ENCODE peak calls at places on chromosomes 13 and 19, in ten cellular contexts. I, P, U, L, Z, B, Y, M, X and C are unnamed samples.

GRCh38 chr19:18469245-18470107 is 31.5 kb upstream of the ISYNA1 start:
- DNase-seq in B (peak; percentile 63), L (peak; percentile 66), Z (peak; percentile 87), X (peak; percentile 58), P (peak; percentile 81), Y (no peak), I (peak; percentile 82), M (no peak), U (no peak), C (peak; percentile 57)

GRCh38 chr13:21324793-21325192 is 134.3 kb downstream of the ZDHHC20 start:
- DNase-seq in Y (no peak), P (no peak), U (no peak), B (no peak), L (no peak), X (no peak), M (no peak), Z (no peak), I (no peak), C (no peak)

GRCh38 chr19:41844601-41845000 is at the start of gene LYPD4:
- DNase-seq in L (no peak), I (peak; percentile 57), P (peak; percentile 58), M (no peak), B (no peak), X (no peak), Z (peak; percentile 44), Y (no peak), U (no peak), C (no peak)

GRCh38 chr19:4582980-4583842 is 23.7 kb upstream of the SEMA6B start:
- DNase-seq in Z (no peak), I (no peak), M (no peak), U (no peak), Y (no peak), P (no peak), B (no peak), X (no peak), L (no peak), C (peak; percentile 31)

GRCh38 chr19:19538767-19539166 is 702 bp downstream of the CILP2 start:
- DNase-seq in Z (peak; percentile 22), M (no peak), X (no peak), U (no peak), I (no peak), Y (no peak), P (no peak), L (no peak), B (no peak), C (no peak)

GRCh38 chr13:98188544-98189166 is 11.6 kb upstream of the RNF113B start:
- DNase-seq in Z (no peak), M (no peak), U (no peak), I (no peak), L (no peak), Y (no peak), B (no peak), X (no peak), P (no peak), C (no peak)

GRCh38 chr13:29125145-29125933 is 305.2 kb downstream of the MTUS2 start:
- DNase-seq in Y (no peak), B (no peak), Z (no peak), P (no peak), I (no peak), U (no peak), M (no peak), X (no peak), L (no peak), C (no peak)

GRCh38 chr13:35891973-35892441 is 239.2 kb downstream of the DCLK1 start:
- DNase-seq in Z (no peak), L (peak; percentile 40), P (peak; percentile 1), I (no peak), X (no peak), U (no peak), Y (peak; percentile 52), M (peak; percentile 98), B (peak; percentile 6), C (peak; percentile 74)

GRCh38 chr19:2546128-2547032 is 70.5 kb downstream of the GADD45B start:
- DNase-seq in M (no peak), Z (peak; percentile 67), P (no peak), U (no peak), I (peak; percentile 94), B (peak; percentile 39), X (peak; percentile 86), Y (peak; percentile 43), L (no peak), C (no peak)

GRCh38 chr13:111399776-111400505 is 79.5 kb downstream of the TEX29 start:
- DNase-seq in M (no peak), U (no peak), Z (no peak), B (no peak), I (peak; percentile 48), L (no peak), P (no peak), Y (no peak), X (peak; percentile 7), C (no peak)

GRCh38 chr13:38045278-38046048 is 175.9 kb upstream of the TRPC4 start:
- DNase-seq in X (no peak), P (peak; percentile 7), U (no peak), I (no peak), Y (peak; percentile 8), M (peak; percentile 37), L (peak; percentile 33), B (peak; percentile 37), Z (no peak), C (peak; percentile 56)

GRCh38 chr13:74258951-74259350 is 124.7 kb upstream of the KLF12 start:
- DNase-seq in Y (no peak), P (no peak), Z (no peak), I (no peak), M (no peak), U (no peak), B (no peak), L (no peak), X (no peak), C (no peak)

GRCh38 chr19:6610934-6611370 is 20.0 kb upstream of the CD70 start:
- DNase-seq in U (peak; percentile 96), P (peak; percentile 38), M (peak; percentile 83), L (peak; percentile 49), Y (peak; percentile 99), Z (no peak), B (peak; percentile 92), I (no peak), X (no peak), C (peak; percentile 85)

GRCh38 chr19:6216996-6217751 is 62.6 kb downstream of the MLLT1 start:
- DNase-seq in I (no peak), Y (peak; percentile 47), U (no peak), X (no peak), L (peak; percentile 13), Z (peak; percentile 48), B (peak; percentile 49), P (no peak), M (no peak), C (no peak)

GRCh38 chr13:102020611-102021216 is 381.1 kb downstream of the FGF14 start:
- DNase-seq in L (no peak), B (peak; percentile 80), X (no peak), Y (peak; percentile 72), U (no peak), I (no peak), M (peak; percentile 45), P (no peak), Z (no peak), C (no peak)

DNA sequence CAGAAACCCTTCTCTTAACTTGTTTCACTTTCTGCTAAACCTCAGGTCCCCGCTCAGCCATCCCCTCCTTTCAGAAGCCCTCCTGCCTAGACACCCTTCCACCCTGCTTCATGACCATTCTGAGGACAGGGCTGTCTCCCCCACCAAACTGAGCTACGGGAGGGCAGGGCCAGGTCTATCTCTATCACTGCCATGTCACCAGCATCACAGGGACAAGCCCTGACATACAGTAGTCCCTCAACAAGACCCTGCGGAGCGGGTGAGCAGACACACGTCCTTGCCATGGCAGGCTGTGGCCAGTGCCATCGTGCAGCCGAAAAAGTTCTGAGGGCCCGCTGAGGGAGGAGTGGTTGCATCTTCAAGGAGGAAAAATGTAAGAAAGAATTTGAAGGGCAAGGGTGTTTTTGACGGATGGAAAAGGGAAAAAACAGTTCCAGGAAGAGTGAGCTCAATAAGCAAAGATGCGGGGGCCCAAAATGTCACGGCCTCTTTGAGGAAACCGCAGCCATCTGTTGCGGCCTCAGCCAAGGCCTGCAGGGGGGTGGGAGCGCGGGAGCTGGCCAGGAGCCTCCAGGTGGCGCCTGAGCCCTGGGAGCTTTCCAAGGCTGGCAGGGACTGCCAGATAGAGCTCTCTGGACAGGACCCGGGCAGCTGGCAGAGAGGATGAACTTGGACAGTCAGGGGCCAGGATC is 8.1 kb downstream of the PTGIR start:
- DNase-seq in L (peak; percentile 85), U (no peak), P (peak; percentile 77), M (peak; percentile 40), X (no peak), Z (peak; percentile 82), I (peak; percentile 82), B (peak; percentile 58), Y (peak; percentile 68), C (peak; percentile 72)
- TF ChIP-seq CTCF in L (peak; percentile 53), U (peak; percentile 65), P (peak; percentile 75), M (peak; percentile 87), X (peak; percentile 37), Z (no peak), I (peak; percentile 33), B (peak; percentile 53), Y (peak; percentile 16), C (peak; percentile 52)

GRCh38 chr19:36939153-36939552 is 23.0 kb downstream of the ZNF568 start:
- DNase-seq in P (no peak), U (no peak), Y (peak; percentile 4), B (no peak), Z (no peak), M (no peak), L (no peak), I (no peak), X (no peak), C (no peak)
- TF ChIP-seq CTCF in P (no peak), U (no peak), Y (no peak), B (no peak), Z (no peak), M (no peak), L (no peak), I (no peak), X (no peak), C (no peak)

DNA sequence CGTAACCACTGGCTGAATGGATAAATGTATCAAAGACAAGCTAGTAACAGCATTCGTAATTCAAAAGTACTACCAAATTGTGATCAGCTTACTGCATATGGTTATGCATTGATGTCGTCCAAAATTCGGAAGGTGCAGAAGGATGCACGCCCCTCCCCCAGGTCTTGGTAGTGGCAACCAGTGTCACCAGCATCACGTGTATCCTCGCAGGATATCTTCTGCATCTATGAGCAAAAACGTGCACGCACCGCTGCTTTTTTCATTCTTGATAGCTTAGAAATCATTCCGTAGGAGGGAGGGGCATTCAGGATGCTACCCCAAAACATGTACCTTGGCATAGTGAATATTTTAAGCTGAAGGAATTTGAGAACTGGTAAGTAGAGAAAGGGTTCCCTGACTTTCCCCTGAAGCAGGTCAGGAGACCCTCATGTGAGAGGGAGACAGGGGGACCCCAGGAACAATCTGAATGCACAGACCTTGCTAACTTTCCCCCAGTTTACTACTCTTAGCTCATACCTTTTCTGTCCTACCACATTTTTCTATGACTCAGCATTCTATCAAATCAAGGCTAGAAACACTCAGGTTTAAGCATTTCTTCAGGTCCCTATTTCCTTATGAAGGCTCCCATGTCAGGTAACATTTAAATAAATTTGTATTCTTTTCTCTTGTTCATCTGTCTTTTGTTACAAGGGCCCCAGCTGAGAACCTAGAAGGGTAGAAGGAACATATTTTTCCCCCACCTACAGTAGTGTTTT is 61.2 kb upstream of the TM9SF2 start:
- DNase-seq in Y (no peak), M (peak; percentile 23), U (no peak), P (no peak), X (no peak), L (no peak), I (no peak), Z (no peak), B (no peak), C (no peak)
- TF ChIP-seq CTCF in Y (no peak), M (no peak), U (no peak), P (no peak), X (no peak), L (no peak), I (no peak), Z (no peak), B (no peak), C (no peak)

GRCh38 chr19:37362733-37363132 is 8.2 kb upstream of the ZNF527 start:
- DNase-seq in Y (no peak), L (no peak), X (no peak), B (no peak), Z (peak; percentile 82), M (peak; percentile 4), I (no peak), U (no peak), P (peak; percentile 62), C (no peak)
- TF ChIP-seq CTCF in Y (no peak), L (no peak), X (no peak), B (peak; percentile 24), Z (peak; percentile 25), M (no peak), I (no peak), U (no peak), P (no peak), C (no peak)